ENCODE peak calls at places on chromosomes 5 and 9, in seven cellular contexts. One of them, this sample, is unnamed.

GRCh38 chr9:126329476-126330275 is 3.0 kb downstream of the MVB12B start:
- DNase-seq in HuH-7.5: no peak
- DNase-seq in activated CD8-positive, alpha-beta memory T cell treated with anti-CD3 and anti-CD28 coated beads for 4 hours: no peak
- DNase-seq in NCI-H187 treated with DMSO at 0.1 percent for 48 hours: no peak
- DNase-seq in mucosa of gallbladder: no peak
- DNase-seq in stimulated activated CD4-positive, alpha-beta T cell treated with anti-CD3 and anti-CD28 coated beads, Interleukin-12 subunit alpha, Interleukin-12 subunit beta, amount 100 ng/mL, for 24 hours: no peak
- DNase-seq in T follicular helper cell: no peak
- DNase-seq in this sample: no peak

GRCh38 chr9:13173553-13173952 is 105.9 kb downstream of the MPDZ start:
- DNase-seq in HuH-7.5: no peak
- DNase-seq in activated CD8-positive, alpha-beta memory T cell treated with anti-CD3 and anti-CD28 coated beads for 4 hours: no peak
- DNase-seq in NCI-H187 treated with DMSO at 0.1 percent for 48 hours: no peak
- DNase-seq in mucosa of gallbladder: no peak
- DNase-seq in stimulated activated CD4-positive, alpha-beta T cell treated with anti-CD3 and anti-CD28 coated beads, Interleukin-12 subunit alpha, Interleukin-12 subunit beta, amount 100 ng/mL, for 24 hours: no peak
- DNase-seq in T follicular helper cell: no peak
- DNase-seq in this sample: no peak

GRCh38 chr9:3004572-3004971 is 160.7 kb upstream of the PUM3 start:
- DNase-seq in HuH-7.5: no peak
- DNase-seq in activated CD8-positive, alpha-beta memory T cell treated with anti-CD3 and anti-CD28 coated beads for 4 hours: no peak
- DNase-seq in NCI-H187 treated with DMSO at 0.1 percent for 48 hours: no peak
- DNase-seq in mucosa of gallbladder: no peak
- DNase-seq in stimulated activated CD4-positive, alpha-beta T cell treated with anti-CD3 and anti-CD28 coated beads, Interleukin-12 subunit alpha, Interleukin-12 subunit beta, amount 100 ng/mL, for 24 hours: no peak
- DNase-seq in T follicular helper cell: no peak
- DNase-seq in this sample: no peak

GRCh38 chr9:87959916-87960581 is 14.3 kb downstream of the CDK20 start:
- DNase-seq in HuH-7.5: no peak
- DNase-seq in activated CD8-positive, alpha-beta memory T cell treated with anti-CD3 and anti-CD28 coated beads for 4 hours: no peak
- DNase-seq in NCI-H187 treated with DMSO at 0.1 percent for 48 hours: no peak
- DNase-seq in mucosa of gallbladder: peak
- DNase-seq in stimulated activated CD4-positive, alpha-beta T cell treated with anti-CD3 and anti-CD28 coated beads, Interleukin-12 subunit alpha, Interleukin-12 subunit beta, amount 100 ng/mL, for 24 hours: no peak
- DNase-seq in T follicular helper cell: no peak
- DNase-seq in this sample: no peak

GRCh38 chr9:124450241-124450924 is at the start of gene ADGRD2:
- DNase-seq in HuH-7.5: no peak
- DNase-seq in activated CD8-positive, alpha-beta memory T cell treated with anti-CD3 and anti-CD28 coated beads for 4 hours: no peak
- DNase-seq in NCI-H187 treated with DMSO at 0.1 percent for 48 hours: no peak
- DNase-seq in mucosa of gallbladder: no peak
- DNase-seq in stimulated activated CD4-positive, alpha-beta T cell treated with anti-CD3 and anti-CD28 coated beads, Interleukin-12 subunit alpha, Interleukin-12 subunit beta, amount 100 ng/mL, for 24 hours: no peak
- DNase-seq in T follicular helper cell: no peak
- DNase-seq in this sample: no peak

GRCh38 chr5:149546974-149547373 is 4.3 kb downstream of the CSNK1A1 start:
- DNase-seq in HuH-7.5: no peak
- DNase-seq in activated CD8-positive, alpha-beta memory T cell treated with anti-CD3 and anti-CD28 coated beads for 4 hours: no peak
- DNase-seq in NCI-H187 treated with DMSO at 0.1 percent for 48 hours: no peak
- DNase-seq in mucosa of gallbladder: no peak
- DNase-seq in stimulated activated CD4-positive, alpha-beta T cell treated with anti-CD3 and anti-CD28 coated beads, Interleukin-12 subunit alpha, Interleukin-12 subunit beta, amount 100 ng/mL, for 24 hours: no peak
- DNase-seq in T follicular helper cell: no peak
- DNase-seq in this sample: no peak

GRCh38 chr5:100898504-100899346 is 4.4 kb downstream of the ST8SIA4 start:
- DNase-seq in HuH-7.5: no peak
- DNase-seq in activated CD8-positive, alpha-beta memory T cell treated with anti-CD3 and anti-CD28 coated beads for 4 hours: no peak
- DNase-seq in NCI-H187 treated with DMSO at 0.1 percent for 48 hours: no peak
- DNase-seq in mucosa of gallbladder: no peak
- DNase-seq in stimulated activated CD4-positive, alpha-beta T cell treated with anti-CD3 and anti-CD28 coated beads, Interleukin-12 subunit alpha, Interleukin-12 subunit beta, amount 100 ng/mL, for 24 hours: no peak
- DNase-seq in T follicular helper cell: no peak
- DNase-seq in this sample: no peak

GRCh38 chr5:38403407-38403806 is 145.0 kb downstream of the EGFLAM start:
- DNase-seq in HuH-7.5: no peak
- DNase-seq in activated CD8-positive, alpha-beta memory T cell treated with anti-CD3 and anti-CD28 coated beads for 4 hours: no peak
- DNase-seq in NCI-H187 treated with DMSO at 0.1 percent for 48 hours: no peak
- DNase-seq in mucosa of gallbladder: no peak
- DNase-seq in stimulated activated CD4-positive, alpha-beta T cell treated with anti-CD3 and anti-CD28 coated beads, Interleukin-12 subunit alpha, Interleukin-12 subunit beta, amount 100 ng/mL, for 24 hours: no peak
- DNase-seq in T follicular helper cell: no peak
- DNase-seq in this sample: no peak

GRCh38 chr5:43432486-43433365 is 20.5 kb upstream of the CCL28 start:
- DNase-seq in HuH-7.5: peak
- DNase-seq in activated CD8-positive, alpha-beta memory T cell treated with anti-CD3 and anti-CD28 coated beads for 4 hours: no peak
- DNase-seq in NCI-H187 treated with DMSO at 0.1 percent for 48 hours: no peak
- DNase-seq in mucosa of gallbladder: peak
- DNase-seq in stimulated activated CD4-positive, alpha-beta T cell treated with anti-CD3 and anti-CD28 coated beads, Interleukin-12 subunit alpha, Interleukin-12 subunit beta, amount 100 ng/mL, for 24 hours: no peak
- DNase-seq in T follicular helper cell: no peak
- DNase-seq in this sample: no peak

GRCh38 chr5:109992264-109992915 is 302.7 kb downstream of the MAN2A1 start:
- DNase-seq in HuH-7.5: no peak
- DNase-seq in activated CD8-positive, alpha-beta memory T cell treated with anti-CD3 and anti-CD28 coated beads for 4 hours: no peak
- DNase-seq in NCI-H187 treated with DMSO at 0.1 percent for 48 hours: no peak
- DNase-seq in mucosa of gallbladder: no peak
- DNase-seq in stimulated activated CD4-positive, alpha-beta T cell treated with anti-CD3 and anti-CD28 coated beads, Interleukin-12 subunit alpha, Interleukin-12 subunit beta, amount 100 ng/mL, for 24 hours: no peak
- DNase-seq in T follicular helper cell: no peak
- DNase-seq in this sample: no peak

GRCh38 chr9:7369384-7369821 is 430.2 kb downstream of the DMAC1 start:
- DNase-seq in HuH-7.5: no peak
- DNase-seq in activated CD8-positive, alpha-beta memory T cell treated with anti-CD3 and anti-CD28 coated beads for 4 hours: no peak
- DNase-seq in NCI-H187 treated with DMSO at 0.1 percent for 48 hours: no peak
- DNase-seq in mucosa of gallbladder: no peak
- DNase-seq in stimulated activated CD4-positive, alpha-beta T cell treated with anti-CD3 and anti-CD28 coated beads, Interleukin-12 subunit alpha, Interleukin-12 subunit beta, amount 100 ng/mL, for 24 hours: no peak
- DNase-seq in T follicular helper cell: no peak
- DNase-seq in this sample: no peak

GRCh38 chr9:110464321-110464720 is 115.2 kb downstream of the SVEP1 start:
- DNase-seq in HuH-7.5: no peak
- DNase-seq in activated CD8-positive, alpha-beta memory T cell treated with anti-CD3 and anti-CD28 coated beads for 4 hours: no peak
- DNase-seq in NCI-H187 treated with DMSO at 0.1 percent for 48 hours: no peak
- DNase-seq in mucosa of gallbladder: no peak
- DNase-seq in stimulated activated CD4-positive, alpha-beta T cell treated with anti-CD3 and anti-CD28 coated beads, Interleukin-12 subunit alpha, Interleukin-12 subunit beta, amount 100 ng/mL, for 24 hours: no peak
- DNase-seq in T follicular helper cell: no peak
- DNase-seq in this sample: no peak

GRCh38 chr9:120852240-120853018 is 9.7 kb upstream of the PSMD5 start:
- DNase-seq in HuH-7.5: no peak
- DNase-seq in activated CD8-positive, alpha-beta memory T cell treated with anti-CD3 and anti-CD28 coated beads for 4 hours: no peak
- DNase-seq in NCI-H187 treated with DMSO at 0.1 percent for 48 hours: no peak
- DNase-seq in mucosa of gallbladder: no peak
- DNase-seq in stimulated activated CD4-positive, alpha-beta T cell treated with anti-CD3 and anti-CD28 coated beads, Interleukin-12 subunit alpha, Interleukin-12 subunit beta, amount 100 ng/mL, for 24 hours: no peak
- DNase-seq in T follicular helper cell: no peak
- DNase-seq in this sample: no peak

GRCh38 chr9:88781500-88782391 is 209.5 kb upstream of the S1PR3 start:
- DNase-seq in HuH-7.5: no peak
- DNase-seq in activated CD8-positive, alpha-beta memory T cell treated with anti-CD3 and anti-CD28 coated beads for 4 hours: no peak
- DNase-seq in NCI-H187 treated with DMSO at 0.1 percent for 48 hours: no peak
- DNase-seq in mucosa of gallbladder: no peak
- DNase-seq in stimulated activated CD4-positive, alpha-beta T cell treated with anti-CD3 and anti-CD28 coated beads, Interleukin-12 subunit alpha, Interleukin-12 subunit beta, amount 100 ng/mL, for 24 hours: no peak
- DNase-seq in T follicular helper cell: no peak
- DNase-seq in this sample: no peak

GRCh38 chr9:105447814-105448812 is at the start of gene FSD1L:
- DNase-seq in HuH-7.5: peak
- DNase-seq in activated CD8-positive, alpha-beta memory T cell treated with anti-CD3 and anti-CD28 coated beads for 4 hours: peak
- DNase-seq in NCI-H187 treated with DMSO at 0.1 percent for 48 hours: peak
- DNase-seq in mucosa of gallbladder: peak
- DNase-seq in stimulated activated CD4-positive, alpha-beta T cell treated with anti-CD3 and anti-CD28 coated beads, Interleukin-12 subunit alpha, Interleukin-12 subunit beta, amount 100 ng/mL, for 24 hours: peak
- DNase-seq in T follicular helper cell: peak
- DNase-seq in this sample: peak

GRCh38 chr9:95268681-95269080 is 48.8 kb downstream of the FANCC start:
- DNase-seq in HuH-7.5: no peak
- DNase-seq in activated CD8-positive, alpha-beta memory T cell treated with anti-CD3 and anti-CD28 coated beads for 4 hours: no peak
- DNase-seq in NCI-H187 treated with DMSO at 0.1 percent for 48 hours: peak
- DNase-seq in mucosa of gallbladder: peak
- DNase-seq in stimulated activated CD4-positive, alpha-beta T cell treated with anti-CD3 and anti-CD28 coated beads, Interleukin-12 subunit alpha, Interleukin-12 subunit beta, amount 100 ng/mL, for 24 hours: no peak
- DNase-seq in T follicular helper cell: no peak
- DNase-seq in this sample: no peak

GRCh38 chr5:1006656-1007071 is 1.9 kb upstream of the NKD2 start:
- DNase-seq in HuH-7.5: no peak
- DNase-seq in activated CD8-positive, alpha-beta memory T cell treated with anti-CD3 and anti-CD28 coated beads for 4 hours: no peak
- DNase-seq in NCI-H187 treated with DMSO at 0.1 percent for 48 hours: no peak
- DNase-seq in mucosa of gallbladder: no peak
- DNase-seq in stimulated activated CD4-positive, alpha-beta T cell treated with anti-CD3 and anti-CD28 coated beads, Interleukin-12 subunit alpha, Interleukin-12 subunit beta, amount 100 ng/mL, for 24 hours: no peak
- DNase-seq in T follicular helper cell: no peak
- DNase-seq in this sample: no peak

GRCh38 chr5:141743652-141744333 is 61.8 kb upstream of the ARAP3 start:
- DNase-seq in HuH-7.5: no peak
- DNase-seq in activated CD8-positive, alpha-beta memory T cell treated with anti-CD3 and anti-CD28 coated beads for 4 hours: no peak
- DNase-seq in NCI-H187 treated with DMSO at 0.1 percent for 48 hours: no peak
- DNase-seq in mucosa of gallbladder: no peak
- DNase-seq in stimulated activated CD4-positive, alpha-beta T cell treated with anti-CD3 and anti-CD28 coated beads, Interleukin-12 subunit alpha, Interleukin-12 subunit beta, amount 100 ng/mL, for 24 hours: no peak
- DNase-seq in T follicular helper cell: no peak
- DNase-seq in this sample: no peak

GRCh38 chr5:56317923-56318561 is 84.9 kb upstream of the ANKRD55 start:
- DNase-seq in HuH-7.5: no peak
- DNase-seq in activated CD8-positive, alpha-beta memory T cell treated with anti-CD3 and anti-CD28 coated beads for 4 hours: no peak
- DNase-seq in NCI-H187 treated with DMSO at 0.1 percent for 48 hours: no peak
- DNase-seq in mucosa of gallbladder: no peak
- DNase-seq in stimulated activated CD4-positive, alpha-beta T cell treated with anti-CD3 and anti-CD28 coated beads, Interleukin-12 subunit alpha, Interleukin-12 subunit beta, amount 100 ng/mL, for 24 hours: no peak
- DNase-seq in T follicular helper cell: no peak
- DNase-seq in this sample: no peak

GRCh38 chr5:167290478-167290877 is 1001.0 kb upstream of the WWC1 start:
- DNase-seq in HuH-7.5: no peak
- DNase-seq in activated CD8-positive, alpha-beta memory T cell treated with anti-CD3 and anti-CD28 coated beads for 4 hours: no peak
- DNase-seq in NCI-H187 treated with DMSO at 0.1 percent for 48 hours: no peak
- DNase-seq in mucosa of gallbladder: no peak
- DNase-seq in stimulated activated CD4-positive, alpha-beta T cell treated with anti-CD3 and anti-CD28 coated beads, Interleukin-12 subunit alpha, Interleukin-12 subunit beta, amount 100 ng/mL, for 24 hours: no peak
- DNase-seq in T follicular helper cell: no peak
- DNase-seq in this sample: no peak

GRCh38 chr5:3262451-3262850 is 333.2 kb upstream of the IRX1 start:
- DNase-seq in HuH-7.5: no peak
- DNase-seq in activated CD8-positive, alpha-beta memory T cell treated with anti-CD3 and anti-CD28 coated beads for 4 hours: no peak
- DNase-seq in NCI-H187 treated with DMSO at 0.1 percent for 48 hours: no peak
- DNase-seq in mucosa of gallbladder: no peak
- DNase-seq in stimulated activated CD4-positive, alpha-beta T cell treated with anti-CD3 and anti-CD28 coated beads, Interleukin-12 subunit alpha, Interleukin-12 subunit beta, amount 100 ng/mL, for 24 hours: no peak
- DNase-seq in T follicular helper cell: no peak
- DNase-seq in this sample: no peak

GRCh38 chr9:19965336-19965735 is 176.5 kb upstream of the SLC24A2 start:
- DNase-seq in HuH-7.5: no peak
- DNase-seq in activated CD8-positive, alpha-beta memory T cell treated with anti-CD3 and anti-CD28 coated beads for 4 hours: no peak
- DNase-seq in NCI-H187 treated with DMSO at 0.1 percent for 48 hours: no peak
- DNase-seq in mucosa of gallbladder: no peak
- DNase-seq in stimulated activated CD4-positive, alpha-beta T cell treated with anti-CD3 and anti-CD28 coated beads, Interleukin-12 subunit alpha, Interleukin-12 subunit beta, amount 100 ng/mL, for 24 hours: no peak
- DNase-seq in T follicular helper cell: no peak
- DNase-seq in this sample: no peak

GRCh38 chr5:115456056-115456455 is 88.5 kb downstream of the FEM1C start:
- DNase-seq in HuH-7.5: no peak
- DNase-seq in activated CD8-positive, alpha-beta memory T cell treated with anti-CD3 and anti-CD28 coated beads for 4 hours: no peak
- DNase-seq in NCI-H187 treated with DMSO at 0.1 percent for 48 hours: no peak
- DNase-seq in mucosa of gallbladder: no peak
- DNase-seq in stimulated activated CD4-positive, alpha-beta T cell treated with anti-CD3 and anti-CD28 coated beads, Interleukin-12 subunit alpha, Interleukin-12 subunit beta, amount 100 ng/mL, for 24 hours: no peak
- DNase-seq in T follicular helper cell: no peak
- DNase-seq in this sample: no peak

GRCh38 chr5:9183306-9183705 is 362.6 kb downstream of the SEMA5A start:
- DNase-seq in HuH-7.5: no peak
- DNase-seq in activated CD8-positive, alpha-beta memory T cell treated with anti-CD3 and anti-CD28 coated beads for 4 hours: no peak
- DNase-seq in NCI-H187 treated with DMSO at 0.1 percent for 48 hours: no peak
- DNase-seq in mucosa of gallbladder: no peak
- DNase-seq in stimulated activated CD4-positive, alpha-beta T cell treated with anti-CD3 and anti-CD28 coated beads, Interleukin-12 subunit alpha, Interleukin-12 subunit beta, amount 100 ng/mL, for 24 hours: no peak
- DNase-seq in T follicular helper cell: no peak
- DNase-seq in this sample: no peak

GRCh38 chr5:105885266-105885665 is 1785.5 kb downstream of the EFNA5 start:
- DNase-seq in HuH-7.5: no peak
- DNase-seq in activated CD8-positive, alpha-beta memory T cell treated with anti-CD3 and anti-CD28 coated beads for 4 hours: no peak
- DNase-seq in NCI-H187 treated with DMSO at 0.1 percent for 48 hours: no peak
- DNase-seq in mucosa of gallbladder: no peak
- DNase-seq in stimulated activated CD4-positive, alpha-beta T cell treated with anti-CD3 and anti-CD28 coated beads, Interleukin-12 subunit alpha, Interleukin-12 subunit beta, amount 100 ng/mL, for 24 hours: no peak
- DNase-seq in T follicular helper cell: no peak
- DNase-seq in this sample: no peak

GRCh38 chr9:137127301-137128157 is 11.4 kb upstream of the GRIN1 start:
- DNase-seq in HuH-7.5: peak
- DNase-seq in activated CD8-positive, alpha-beta memory T cell treated with anti-CD3 and anti-CD28 coated beads for 4 hours: no peak
- DNase-seq in NCI-H187 treated with DMSO at 0.1 percent for 48 hours: no peak
- DNase-seq in mucosa of gallbladder: no peak
- DNase-seq in stimulated activated CD4-positive, alpha-beta T cell treated with anti-CD3 and anti-CD28 coated beads, Interleukin-12 subunit alpha, Interleukin-12 subunit beta, amount 100 ng/mL, for 24 hours: peak
- DNase-seq in T follicular helper cell: no peak
- DNase-seq in this sample: no peak

GRCh38 chr5:91070761-91071429 is 312.2 kb downstream of the ARRDC3 start:
- DNase-seq in HuH-7.5: no peak
- DNase-seq in activated CD8-positive, alpha-beta memory T cell treated with anti-CD3 and anti-CD28 coated beads for 4 hours: no peak
- DNase-seq in NCI-H187 treated with DMSO at 0.1 percent for 48 hours: no peak
- DNase-seq in mucosa of gallbladder: no peak
- DNase-seq in stimulated activated CD4-positive, alpha-beta T cell treated with anti-CD3 and anti-CD28 coated beads, Interleukin-12 subunit alpha, Interleukin-12 subunit beta, amount 100 ng/mL, for 24 hours: no peak
- DNase-seq in T follicular helper cell: no peak
- DNase-seq in this sample: no peak

GRCh38 chr9:30774326-30774725 is 1610.1 kb upstream of the ACO1 start:
- DNase-seq in HuH-7.5: no peak
- DNase-seq in activated CD8-positive, alpha-beta memory T cell treated with anti-CD3 and anti-CD28 coated beads for 4 hours: no peak
- DNase-seq in NCI-H187 treated with DMSO at 0.1 percent for 48 hours: no peak
- DNase-seq in mucosa of gallbladder: no peak
- DNase-seq in stimulated activated CD4-positive, alpha-beta T cell treated with anti-CD3 and anti-CD28 coated beads, Interleukin-12 subunit alpha, Interleukin-12 subunit beta, amount 100 ng/mL, for 24 hours: no peak
- DNase-seq in T follicular helper cell: no peak
- DNase-seq in this sample: no peak

GRCh38 chr9:1978941-1979340 is 36.2 kb upstream of the SMARCA2 start:
- DNase-seq in HuH-7.5: no peak
- DNase-seq in activated CD8-positive, alpha-beta memory T cell treated with anti-CD3 and anti-CD28 coated beads for 4 hours: no peak
- DNase-seq in NCI-H187 treated with DMSO at 0.1 percent for 48 hours: no peak
- DNase-seq in mucosa of gallbladder: peak
- DNase-seq in stimulated activated CD4-positive, alpha-beta T cell treated with anti-CD3 and anti-CD28 coated beads, Interleukin-12 subunit alpha, Interleukin-12 subunit beta, amount 100 ng/mL, for 24 hours: no peak
- DNase-seq in T follicular helper cell: no peak
- DNase-seq in this sample: no peak

GRCh38 chr9:98162638-98163037 is 29.8 kb downstream of the CORO2A start:
- DNase-seq in HuH-7.5: no peak
- DNase-seq in activated CD8-positive, alpha-beta memory T cell treated with anti-CD3 and anti-CD28 coated beads for 4 hours: no peak
- DNase-seq in NCI-H187 treated with DMSO at 0.1 percent for 48 hours: no peak
- DNase-seq in mucosa of gallbladder: no peak
- DNase-seq in stimulated activated CD4-positive, alpha-beta T cell treated with anti-CD3 and anti-CD28 coated beads, Interleukin-12 subunit alpha, Interleukin-12 subunit beta, amount 100 ng/mL, for 24 hours: no peak
- DNase-seq in T follicular helper cell: no peak
- DNase-seq in this sample: no peak

GRCh38 chr5:139638090-139638735 is 9.9 kb upstream of the CXXC5 start:
- DNase-seq in HuH-7.5: peak
- DNase-seq in activated CD8-positive, alpha-beta memory T cell treated with anti-CD3 and anti-CD28 coated beads for 4 hours: no peak
- DNase-seq in NCI-H187 treated with DMSO at 0.1 percent for 48 hours: peak
- DNase-seq in mucosa of gallbladder: peak
- DNase-seq in stimulated activated CD4-positive, alpha-beta T cell treated with anti-CD3 and anti-CD28 coated beads, Interleukin-12 subunit alpha, Interleukin-12 subunit beta, amount 100 ng/mL, for 24 hours: no peak
- DNase-seq in T follicular helper cell: no peak
- DNase-seq in this sample: no peak

GRCh38 chr9:137129089-137129455 is 9.9 kb upstream of the GRIN1 start:
- DNase-seq in HuH-7.5: no peak
- DNase-seq in activated CD8-positive, alpha-beta memory T cell treated with anti-CD3 and anti-CD28 coated beads for 4 hours: no peak
- DNase-seq in NCI-H187 treated with DMSO at 0.1 percent for 48 hours: no peak
- DNase-seq in mucosa of gallbladder: no peak
- DNase-seq in stimulated activated CD4-positive, alpha-beta T cell treated with anti-CD3 and anti-CD28 coated beads, Interleukin-12 subunit alpha, Interleukin-12 subunit beta, amount 100 ng/mL, for 24 hours: no peak
- DNase-seq in T follicular helper cell: no peak
- DNase-seq in this sample: no peak

GRCh38 chr5:69167488-69167845 is 517 bp downstream of the CCNB1 start:
- DNase-seq in HuH-7.5: no peak
- DNase-seq in activated CD8-positive, alpha-beta memory T cell treated with anti-CD3 and anti-CD28 coated beads for 4 hours: no peak
- DNase-seq in NCI-H187 treated with DMSO at 0.1 percent for 48 hours: no peak
- DNase-seq in mucosa of gallbladder: no peak
- DNase-seq in stimulated activated CD4-positive, alpha-beta T cell treated with anti-CD3 and anti-CD28 coated beads, Interleukin-12 subunit alpha, Interleukin-12 subunit beta, amount 100 ng/mL, for 24 hours: no peak
- DNase-seq in T follicular helper cell: no peak
- DNase-seq in this sample: no peak

GRCh38 chr9:86279839-86280238 is 2.5 kb downstream of the ISCA1 start:
- DNase-seq in HuH-7.5: no peak
- DNase-seq in activated CD8-positive, alpha-beta memory T cell treated with anti-CD3 and anti-CD28 coated beads for 4 hours: no peak
- DNase-seq in NCI-H187 treated with DMSO at 0.1 percent for 48 hours: no peak
- DNase-seq in mucosa of gallbladder: no peak
- DNase-seq in stimulated activated CD4-positive, alpha-beta T cell treated with anti-CD3 and anti-CD28 coated beads, Interleukin-12 subunit alpha, Interleukin-12 subunit beta, amount 100 ng/mL, for 24 hours: no peak
- DNase-seq in T follicular helper cell: no peak
- DNase-seq in this sample: no peak

GRCh38 chr9:110284211-110284849 is 28.0 kb upstream of the TXN start:
- DNase-seq in HuH-7.5: no peak
- DNase-seq in activated CD8-positive, alpha-beta memory T cell treated with anti-CD3 and anti-CD28 coated beads for 4 hours: no peak
- DNase-seq in NCI-H187 treated with DMSO at 0.1 percent for 48 hours: no peak
- DNase-seq in mucosa of gallbladder: no peak
- DNase-seq in stimulated activated CD4-positive, alpha-beta T cell treated with anti-CD3 and anti-CD28 coated beads, Interleukin-12 subunit alpha, Interleukin-12 subunit beta, amount 100 ng/mL, for 24 hours: no peak
- DNase-seq in T follicular helper cell: no peak
- DNase-seq in this sample: no peak

GRCh38 chr5:89374144-89374784 is 491.3 kb upstream of the MEF2C start:
- DNase-seq in HuH-7.5: no peak
- DNase-seq in activated CD8-positive, alpha-beta memory T cell treated with anti-CD3 and anti-CD28 coated beads for 4 hours: no peak
- DNase-seq in NCI-H187 treated with DMSO at 0.1 percent for 48 hours: no peak
- DNase-seq in mucosa of gallbladder: no peak
- DNase-seq in stimulated activated CD4-positive, alpha-beta T cell treated with anti-CD3 and anti-CD28 coated beads, Interleukin-12 subunit alpha, Interleukin-12 subunit beta, amount 100 ng/mL, for 24 hours: no peak
- DNase-seq in T follicular helper cell: no peak
- DNase-seq in this sample: no peak

GRCh38 chr5:82396871-82397514 is 118.8 kb upstream of the RPS23 start:
- DNase-seq in HuH-7.5: peak
- DNase-seq in activated CD8-positive, alpha-beta memory T cell treated with anti-CD3 and anti-CD28 coated beads for 4 hours: no peak
- DNase-seq in NCI-H187 treated with DMSO at 0.1 percent for 48 hours: no peak
- DNase-seq in mucosa of gallbladder: peak
- DNase-seq in stimulated activated CD4-positive, alpha-beta T cell treated with anti-CD3 and anti-CD28 coated beads, Interleukin-12 subunit alpha, Interleukin-12 subunit beta, amount 100 ng/mL, for 24 hours: no peak
- DNase-seq in T follicular helper cell: no peak
- DNase-seq in this sample: no peak

GRCh38 chr5:139644001-139644456 is 4.1 kb upstream of the CXXC5 start:
- DNase-seq in HuH-7.5: no peak
- DNase-seq in activated CD8-positive, alpha-beta memory T cell treated with anti-CD3 and anti-CD28 coated beads for 4 hours: no peak
- DNase-seq in NCI-H187 treated with DMSO at 0.1 percent for 48 hours: no peak
- DNase-seq in mucosa of gallbladder: no peak
- DNase-seq in stimulated activated CD4-positive, alpha-beta T cell treated with anti-CD3 and anti-CD28 coated beads, Interleukin-12 subunit alpha, Interleukin-12 subunit beta, amount 100 ng/mL, for 24 hours: no peak
- DNase-seq in T follicular helper cell: no peak
- DNase-seq in this sample: no peak

This sample was measured in activated naive CD8-positive, alpha-beta T cell treated with anti-CD3 and anti-CD28 coated beads, Interleukin-2, amount 50 U/mL, for 16 hours.